ENCODE peak calls at places on chromosomes 4 and X, in eight cellular contexts. E is fibroblast of lung, L is lung microvascular endothelial cell, P is HTR-8/SVneo, Z is ELF-1, C is psoas muscle, T is HEK293T, J is neural progenitor cell. M is an unnamed sample.

GRCh38 chr4:108209489-108209888 is 40.8 kb upstream of the LEF1 start:
- DNase-seq in E (no peak), L (no peak), P (no peak), Z (no peak), C (no peak), T (no peak), J (no peak), M (no peak)

GRCh38 chrX:133323450-133323849 is 91.8 kb downstream of the GPC4 start:
- DNase-seq in E (no peak), L (no peak), P (no peak), Z (no peak), C (no peak), T (no peak), J (no peak), M (no peak)

GRCh38 chrX:1416965-1417760 is 25.2 kb upstream of the SLC25A6 start:
- DNase-seq in E (no peak), L (no peak), P (no peak), Z (peak), C (no peak), T (no peak), J (no peak), M (no peak)

GRCh38 chr4:144658908-144659307 is 13.0 kb downstream of the HHIP start:
- DNase-seq in E (peak), L (no peak), P (no peak), Z (no peak), C (no peak), T (no peak), J (no peak), M (peak)

GRCh38 chrX:119655125-119655524 is 37.8 kb downstream of the SEPTIN6 start:
- DNase-seq in E (peak), L (peak), P (peak), Z (peak), C (no peak), T (no peak), J (no peak), M (peak)

GRCh38 chrX:100984818-100985217 is 15.3 kb downstream of the ARL13A start:
- DNase-seq in E (no peak), L (no peak), P (no peak), Z (no peak), C (no peak), T (no peak), J (no peak), M (no peak)

GRCh38 chr4:169243808-169244207 is 26.9 kb downstream of the SH3RF1 start:
- DNase-seq in E (peak), L (peak), P (no peak), Z (no peak), C (no peak), T (no peak), J (peak), M (peak)

GRCh38 chr4:77734928-77735327 is 84.2 kb downstream of the CNOT6L start:
- DNase-seq in E (peak), L (peak), P (peak), Z (peak), C (no peak), T (no peak), J (no peak), M (peak)

GRCh38 chrX:42524374-42524773 is 253.6 kb downstream of the PPP1R2C start:
- DNase-seq in E (peak), L (no peak), P (no peak), Z (no peak), C (no peak), T (no peak), J (no peak), M (peak)

GRCh38 chrX:132634521-132634920 is 145.7 kb upstream of the MBNL3 start:
- DNase-seq in E (no peak), L (no peak), P (no peak), Z (no peak), C (no peak), T (no peak), J (no peak), M (no peak)

GRCh38 chr4:38392223-38392855 is 271.7 kb upstream of the KLF3 start:
- DNase-seq in E (no peak), L (no peak), P (no peak), Z (no peak), C (no peak), T (no peak), J (no peak), M (no peak)

GRCh38 chr4:41290486-41290885 is 33.8 kb downstream of the UCHL1 start:
- DNase-seq in E (no peak), L (no peak), P (no peak), Z (no peak), C (no peak), T (no peak), J (no peak), M (no peak)

GRCh38 chr4:113256946-113257345 is 207.5 kb downstream of the ANK2 start:
- DNase-seq in E (peak), L (no peak), P (no peak), Z (no peak), C (no peak), T (no peak), J (no peak), M (peak)

GRCh38 chrX:155188786-155189185 is 27.5 kb upstream of the VBP1 start:
- DNase-seq in E (no peak), L (no peak), P (no peak), Z (no peak), C (no peak), T (no peak), J (no peak), M (no peak)

GRCh38 chr4:181289203-181289602 is 954.0 kb upstream of the TENM3 start:
- DNase-seq in E (no peak), L (no peak), P (no peak), Z (no peak), C (no peak), T (no peak), J (peak), M (no peak)

GRCh38 chrX:87517571-87518141 is at the start of gene KLHL4:
- DNase-seq in E (peak), L (peak), P (no peak), Z (peak), C (no peak), T (no peak), J (peak), M (peak)

GRCh38 chr4:54959656-54960055 is 165.7 kb downstream of the KDR start:
- DNase-seq in E (peak), L (no peak), P (no peak), Z (no peak), C (no peak), T (no peak), J (no peak), M (peak)

GRCh38 chr4:152415980-152416379 is 119.9 kb downstream of the FBXW7 start:
- DNase-seq in E (peak), L (no peak), P (peak), Z (no peak), C (no peak), T (no peak), J (no peak), M (peak)

GRCh38 chrX:140733766-140734342 is 24.3 kb downstream of the LINC00632 start:
- DNase-seq in E (peak), L (peak), P (no peak), Z (peak), C (no peak), T (peak), J (peak), M (peak)

GRCh38 chr4:128461300-128462103 is 173.9 kb upstream of the PGRMC2 start:
- DNase-seq in E (peak), L (peak), P (peak), Z (peak), C (no peak), T (peak), J (peak), M (peak)

GRCh38 chr4:88144866-88145300 is 13.6 kb downstream of the ABCG2 start:
- DNase-seq in E (no peak), L (no peak), P (no peak), Z (peak), C (no peak), T (no peak), J (no peak), M (no peak)

GRCh38 chr4:84497220-84497834 is 1.8 kb downstream of the NKX6-1 start:
- DNase-seq in E (peak), L (no peak), P (no peak), Z (no peak), C (no peak), T (peak), J (peak), M (peak)

GRCh38 chr4:128068927-128069326 is 7.8 kb downstream of the LARP1B start:
- DNase-seq in E (peak), L (peak), P (peak), Z (peak), C (no peak), T (peak), J (peak), M (peak)

GRCh38 chrX:84155938-84156337 is 32.1 kb downstream of the RPS6KA6 start:
- DNase-seq in E (peak), L (no peak), P (no peak), Z (no peak), C (no peak), T (no peak), J (no peak), M (peak)

GRCh38 chr4:125313497-125313896 is 1.3 kb upstream of the FAT4 start:
- DNase-seq in E (peak), L (peak), P (peak), Z (peak), C (no peak), T (peak), J (peak), M (peak)

GRCh38 chr4:3850128-3850527 is 83.9 kb downstream of the ADRA2C start:
- DNase-seq in E (no peak), L (no peak), P (no peak), Z (no peak), C (no peak), T (no peak), J (no peak), M (no peak)

GRCh38 chr4:176387571-176387970 is 67.8 kb downstream of the SPCS3 start:
- DNase-seq in E (no peak), L (no peak), P (no peak), Z (no peak), C (no peak), T (no peak), J (no peak), M (peak)

GRCh38 chr4:40445671-40446070 is 110.5 kb downstream of the CHRNA9 start:
- DNase-seq in E (no peak), L (no peak), P (no peak), Z (no peak), C (no peak), T (no peak), J (no peak), M (no peak)

GRCh38 chrX:103254921-103255455 is at the start of gene TCEAL8:
- DNase-seq in E (peak), L (peak), P (peak), Z (peak), C (peak), T (peak), J (peak), M (peak)

GRCh38 chr4:17613761-17614415 is 553 bp upstream of the MED28 start:
- DNase-seq in E (peak), L (peak), P (peak), Z (peak), C (no peak), T (peak), J (peak), M (peak)

GRCh38 chr4:153217440-153217839 is 13.2 kb downstream of the TRIM2 start:
- DNase-seq in E (no peak), L (no peak), P (no peak), Z (no peak), C (no peak), T (no peak), J (no peak), M (no peak)

GRCh38 chr4:139838811-139839210 is 173.2 kb downstream of the MGST2 start:
- DNase-seq in E (peak), L (no peak), P (no peak), Z (no peak), C (no peak), T (no peak), J (no peak), M (peak)

GRCh38 chr4:40197879-40198689 is 1.3 kb downstream of the RHOH start:
- DNase-seq in E (no peak), L (no peak), P (no peak), Z (peak), C (no peak), T (no peak), J (no peak), M (no peak)

GRCh38 chr4:77196866-77197265 is 39.9 kb downstream of the CCNG2 start:
- DNase-seq in E (no peak), L (no peak), P (no peak), Z (no peak), C (no peak), T (no peak), J (no peak), M (no peak)

GRCh38 chr4:89193828-89194227 is 82.5 kb downstream of the TIGD2 start:
- DNase-seq in E (no peak), L (no peak), P (peak), Z (no peak), C (no peak), T (no peak), J (no peak), M (no peak)

GRCh38 chr4:47118192-47118879 is 87.0 kb downstream of the GABRB1 start:
- DNase-seq in E (no peak), L (no peak), P (no peak), Z (no peak), C (no peak), T (no peak), J (no peak), M (peak)

M was measured in IMR-90.